ENCODE peak calls at places on chromosome 13, in four cellular contexts. W is ovary; K is mucosa of descending colon; P is effector memory CD4-positive, alpha-beta T cell. H is an unnamed sample.

GRCh38 chr13:97568850-97569249 is 134.9 kb downstream of the RAP2A start:
- DNase-seq in W (no peak), K (no peak), P (no peak), H (no peak)

GRCh38 chr13:30565658-30566057 is 52.1 kb upstream of the USPL1 start:
- DNase-seq in W (no peak), K (no peak), P (no peak), H (no peak)

GRCh38 chr13:64540468-64540867 is 2689.7 kb downstream of the PCDH9 start:
- DNase-seq in W (no peak), K (no peak), P (no peak), H (no peak)

GRCh38 chr13:94009696-94010095 is 469.8 kb downstream of the DCT start:
- DNase-seq in W (no peak), K (no peak), P (no peak), H (no peak)

GRCh38 chr13:64912141-64912540 is 2318.0 kb downstream of the PCDH9 start:
- DNase-seq in W (no peak), K (no peak), P (no peak), H (no peak)

GRCh38 chr13:113064534-113065405 is 40.8 kb upstream of the F7 start:
- DNase-seq in W (no peak), K (no peak), P (no peak), H (no peak)

GRCh38 chr13:23842406-23842805 is 46.8 kb downstream of the MIPEP start:
- DNase-seq in W (no peak), K (no peak), P (no peak), H (no peak)

GRCh38 chr13:32851083-32852064 is 164.8 kb upstream of the KL start:
- DNase-seq in W (no peak), K (no peak), P (no peak), H (no peak)

GRCh38 chr13:112160558-112160957 is 93.6 kb downstream of the SOX1 start:
- DNase-seq in W (no peak), K (peak; percentile 10), P (no peak), H (no peak)

GRCh38 chr13:29067306-29067945 is 247.3 kb downstream of the MTUS2 start:
- DNase-seq in W (no peak), K (no peak), P (no peak), H (no peak)

GRCh38 chr13:109297628-109298027 is 488.8 kb downstream of the IRS2 start:
- DNase-seq in W (no peak), K (no peak), P (no peak), H (no peak)

GRCh38 chr13:45482571-45483173 is 17.9 kb downstream of the COG3 start:
- DNase-seq in W (no peak), K (no peak), P (no peak), H (no peak)

GRCh38 chr13:35716186-35716585 is 239.7 kb upstream of the MAB21L1 start:
- DNase-seq in W (no peak), K (no peak), P (no peak), H (no peak)

GRCh38 chr13:98423417-98423816 is 153.5 kb downstream of the STK24 start:
- DNase-seq in W (no peak), K (no peak), P (no peak), H (no peak)

GRCh38 chr13:97809576-97809975 is 143.9 kb upstream of the IPO5 start:
- DNase-seq in W (no peak), K (no peak), P (no peak), H (no peak)

GRCh38 chr13:21231426-21231945 is 55.0 kb downstream of the MRPL57 start:
- DNase-seq in W (no peak), K (no peak), P (no peak), H (no peak)

GRCh38 chr13:21576424-21576823 is 27.5 kb downstream of the MICU2 start:
- DNase-seq in W (no peak), K (no peak), P (no peak), H (no peak)

GRCh38 chr13:97119899-97120745 is 102.0 kb upstream of the MBNL2 start:
- DNase-seq in W (no peak), K (no peak), P (no peak), H (no peak)

GRCh38 chr13:48571121-48571901 is 38.4 kb upstream of the RCBTB2 start:
- DNase-seq in W (no peak), K (no peak), P (no peak), H (no peak)

GRCh38 chr13:76928456-76928855 is 19.9 kb upstream of the ACOD1 start:
- DNase-seq in W (no peak), K (no peak), P (no peak), H (no peak)

GRCh38 chr13:96090240-96091101 is 564 bp downstream of the HS6ST3 start:
- DNase-seq in W (no peak), K (no peak), P (no peak), H (no peak)

GRCh38 chr13:113864303-113864890 is 521 bp upstream of the GAS6 start:
- DNase-seq in W (no peak), K (peak; percentile 19), P (no peak), H (no peak)

GRCh38 chr13:109271991-109272454 is 514.4 kb downstream of the IRS2 start:
- DNase-seq in W (no peak), K (no peak), P (no peak), H (no peak)

GRCh38 chr13:75226092-75226491 is 255.9 kb downstream of the TBC1D4 start:
- DNase-seq in W (no peak), K (no peak), P (no peak), H (no peak)

GRCh38 chr13:100478107-100478809 is 110.3 kb downstream of the GGACT start:
- DNase-seq in W (no peak), K (no peak), P (no peak), H (no peak)

GRCh38 chr13:84136582-84136981 is 254.3 kb upstream of the SLITRK1 start:
- DNase-seq in W (no peak), K (no peak), P (no peak), H (no peak)

GRCh38 chr13:112132142-112132541 is 65.2 kb downstream of the SOX1 start:
- DNase-seq in W (no peak), K (no peak), P (no peak), H (no peak)

GRCh38 chr13:94542917-94543316 is 53.0 kb downstream of the TGDS start:
- DNase-seq in W (no peak), K (no peak), P (no peak), H (no peak)

GRCh38 chr13:53266757-53267156 is 238.1 kb downstream of the OLFM4 start:
- DNase-seq in W (no peak), K (no peak), P (no peak), H (no peak)

GRCh38 chr13:97030705-97031452 is 36.6 kb upstream of the OXGR1 start:
- DNase-seq in W (no peak), K (peak; percentile 12), P (no peak), H (no peak)

GRCh38 chr13:107138468-107138867 is 570.5 kb upstream of the ARGLU1 start:
- DNase-seq in W (no peak), K (no peak), P (no peak), H (no peak)

GRCh38 chr13:113526466-113527220 is 36.1 kb upstream of the DCUN1D2 start:
- DNase-seq in W (no peak), K (peak; percentile 16), P (no peak), H (no peak)

GRCh38 chr13:112732679-112733078 is 42.8 kb downstream of the ATP11A start:
- DNase-seq in W (no peak), K (no peak), P (no peak), H (no peak)

GRCh38 chr13:92317066-92317465 is 909.5 kb upstream of the GPC6 start:
- DNase-seq in W (no peak), K (no peak), P (no peak), H (no peak)

GRCh38 chr13:98784666-98785065 is 32.2 kb upstream of the SLC15A1 start:
- DNase-seq in W (no peak), K (peak; percentile 28), P (no peak), H (no peak)

GRCh38 chr13:34719060-34719875 is 222.8 kb upstream of the NBEA start:
- DNase-seq in W (no peak), K (no peak), P (no peak), H (no peak)

GRCh38 chr13:57633141-57633949 is 1.8 kb downstream of the PCDH17 start:
- DNase-seq in W (peak; percentile 10), K (no peak), P (no peak), H (no peak)

GRCh38 chr13:57630661-57631606 is 610 bp upstream of the PCDH17 start:
- DNase-seq in W (no peak), K (no peak), P (no peak), H (no peak)

GRCh38 chr13:57631607-57632275 is at the start of gene PCDH17:
- DNase-seq in W (no peak), K (no peak), P (no peak), H (no peak)

GRCh38 chr13:57633950-57634828 is 2.6 kb downstream of the PCDH17 start:
- DNase-seq in W (peak; percentile 5), K (no peak), P (no peak), H (no peak)

DNA sequence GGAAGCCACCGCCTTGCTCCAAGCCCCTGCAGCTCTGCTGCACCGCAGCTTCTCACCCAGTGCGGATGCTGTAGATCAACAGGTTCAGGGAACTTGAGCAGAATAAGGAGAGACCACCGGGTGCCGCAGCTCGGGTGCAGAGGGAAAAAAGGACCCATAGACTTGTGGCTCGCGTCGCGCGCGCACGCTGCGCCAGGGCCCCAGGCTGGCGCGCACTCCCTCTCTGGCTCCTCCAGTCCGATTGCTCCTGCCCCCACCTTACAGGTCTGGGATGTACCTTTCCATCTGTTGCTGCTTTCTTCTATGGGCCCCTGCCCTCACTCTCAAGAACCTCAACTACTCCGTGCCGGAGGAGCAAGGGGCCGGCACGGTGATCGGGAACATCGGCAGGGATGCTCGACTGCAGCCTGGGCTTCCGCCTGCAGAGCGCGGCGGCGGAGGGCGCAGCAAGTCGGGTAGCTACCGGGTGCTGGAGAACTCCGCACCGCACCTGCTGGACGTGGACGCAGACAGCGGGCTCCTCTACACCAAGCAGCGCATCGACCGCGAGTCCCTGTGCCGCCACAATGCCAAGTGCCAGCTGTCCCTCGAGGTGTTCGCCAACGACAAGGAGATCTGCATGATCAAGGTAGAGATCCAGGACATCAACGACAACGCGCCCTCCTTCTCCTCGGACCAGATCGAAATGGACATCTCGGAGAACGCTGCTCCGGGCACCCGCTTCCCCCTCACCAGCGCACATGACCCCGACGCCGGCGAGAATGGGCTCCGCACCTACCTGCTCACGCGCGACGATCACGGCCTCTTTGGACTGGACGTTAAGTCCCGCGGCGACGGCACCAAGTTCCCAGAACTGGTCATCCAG is 964 bp downstream of the PCDH17 start:
- DNase-seq in W (no peak), K (no peak), P (no peak), H (no peak)
- H3K4me3 ChIP-seq in W (peak overlapping the region; percentile 25), K (no peak overlapping the region), P (peak overlapping the region; percentile 53), H (peak overlapping the region; percentile 52)

GRCh38 chr13:110404321-110404720 is 97.2 kb downstream of the COL4A2 start:
- DNase-seq in W (no peak), K (no peak), P (no peak), H (no peak)
- H3K4me1 ChIP-seq in W (peaks cover 3% of the 10 kb centered on the region), K (no peaks in the 10 kb centered on the region), P (no peaks in the 10 kb centered on the region), H (no peaks in the 10 kb centered on the region)

GRCh38 chr13:50843256-50844043 is at the start of gene DLEU7:
- DNase-seq in W (no peak), K (no peak), P (no peak), H (no peak)
- H3K4me3 ChIP-seq in W (peak within 1 kb of the TSS; percentile 7), K (no peak within 1 kb of the TSS), P (no peak within 1 kb of the TSS), H (no peak within 1 kb of the TSS)

GRCh38 chr13:27448308-27448707 is 2.1 kb downstream of the MTIF3 start:
- DNase-seq in W (no peak), K (no peak), P (no peak), H (no peak)

GRCh38 chr13:27450921-27451461 is 627 bp upstream of the MTIF3 start:
- DNase-seq in W (peak; percentile 51), K (peak; percentile 56), P (peak; percentile 9), H (no peak)

GRCh38 chr13:27449081-27449603 is 1.2 kb downstream of the MTIF3 start:
- DNase-seq in W (no peak), K (no peak), P (no peak), H (no peak)

GRCh38 chr13:27446986-27447583 is 3.3 kb downstream of the MTIF3 start:
- DNase-seq in W (no peak), K (no peak), P (no peak), H (no peak)

GRCh38 chr13:27449936-27450828 is at the start of gene MTIF3:
- DNase-seq in W (peak; percentile 96), K (peak; percentile 99), P (peak; percentile 97), H (peak; percentile 97)
- H3K4me1 ChIP-seq in W (peaks cover 8% of the 10 kb centered on the region), K (peaks cover 13% of the 10 kb centered on the region), P (peaks cover 34% of the 10 kb centered on the region), H (peaks cover 54% of the 10 kb centered on the region)